ENCODE peak calls at places on chromosomes 4 and X, in five cellular contexts. R, D, I, M and G are unnamed samples.

GRCh38 chrX:38959736-38960534 is 158.7 kb downstream of the MID1IP1 start:
- DNase-seq in R (no peak), D (no peak), I (peak; percentile 16), M (peak; percentile 81), G (no peak)

GRCh38 chr4:70240192-70240591 is 2.2 kb upstream of the CSN3 start:
- DNase-seq in R (no peak), D (no peak), I (peak; percentile 75), M (no peak), G (no peak)

GRCh38 chr4:2297606-2298517 is 36.0 kb upstream of the MXD4 start:
- DNase-seq in R (no peak), D (no peak), I (no peak), M (no peak), G (no peak)

GRCh38 chr4:40514409-40515025 is 115.1 kb downstream of the RBM47 start:
- DNase-seq in R (no peak), D (no peak), I (no peak), M (no peak), G (no peak)

GRCh38 chr4:26048378-26048882 is 134.4 kb downstream of the SMIM20 start:
- DNase-seq in R (no peak), D (no peak), I (peak; percentile 91), M (peak; percentile 95), G (peak; percentile 87)

GRCh38 chr4:103046416-103047290 is 27.1 kb upstream of the SLC9B1 start:
- DNase-seq in R (peak; percentile 42), D (peak; percentile 11), I (peak; percentile 53), M (peak; percentile 60), G (peak; percentile 20)

GRCh38 chrX:3576886-3577516 is 136.4 kb downstream of the PRKX start:
- DNase-seq in R (no peak), D (no peak), I (peak; percentile 97), M (peak; percentile 94), G (peak; percentile 84)

GRCh38 chr4:83285022-83285387 is 407 bp upstream of the COQ2 start:
- DNase-seq in R (no peak), D (no peak), I (peak; percentile 64), M (peak; percentile 73), G (peak; percentile 28)

GRCh38 chr4:169015237-169015636 is 5.2 kb upstream of the CBR4 start:
- DNase-seq in R (no peak), D (no peak), I (no peak), M (no peak), G (no peak)

GRCh38 chr4:169464080-169464479 is 148.3 kb downstream of the NEK1 start:
- DNase-seq in R (no peak), D (no peak), I (no peak), M (no peak), G (no peak)